ENCODE peak calls at places on chromosome 20, in five cellular contexts. L is astrocyte of the spinal cord, Z is endodermal cell, E is NCI-H1417 treated with DMSO at 0.1 percent for 48 hours, J is foreskin fibroblast. I is an unnamed sample.

GRCh38 chr20:63979221-63979548 is 257 bp downstream of the SAMD10 start:
- DNase-seq in E (no peak), Z (peak), J (no peak), L (no peak), I (no peak)

GRCh38 chr20:6711950-6712634 is 55.4 kb upstream of the BMP2 start:
- DNase-seq in Z (no peak), J (no peak), L (no peak), E (no peak), I (no peak)

GRCh38 chr20:64153861-64154589 is 10.2 kb upstream of the MYT1 start:
- DNase-seq in E (no peak), J (no peak), L (no peak), Z (no peak), I (no peak)

GRCh38 chr20:49993301-49993751 is 10.5 kb downstream of the SNAI1 start:
- DNase-seq in Z (no peak), E (no peak), J (peak), L (no peak), I (no peak)

GRCh38 chr20:2349801-2350200 is 30.9 kb upstream of the TGM6 start:
- DNase-seq in Z (no peak), E (no peak), J (no peak), L (no peak), I (no peak)

GRCh38 chr20:6828794-6829423 is 61.4 kb downstream of the BMP2 start:
- DNase-seq in J (peak), E (peak), Z (peak), L (peak), I (peak)

GRCh38 chr20:3782597-3782996 is 1.3 kb upstream of the SPEF1 start:
- DNase-seq in L (no peak), Z (no peak), E (no peak), J (no peak), I (no peak)

GRCh38 chr20:47139934-47140333 is 216.6 kb downstream of the ZMYND8 start:
- DNase-seq in E (no peak), Z (no peak), J (no peak), L (no peak), I (no peak)